ENCODE peak calls at places on chromosomes 6 and 20, in nine cellular contexts. K is ascending aorta, Z is PC-3, A is GM12878, V is uterus, D is neural progenitor cell, Y is fibroblast of villous mesenchyme, E is kidney epithelial cell, F is spleen. N is an unnamed sample.

GRCh38 chr20:4366076-4366475 is 350.7 kb upstream of the RNF24 start:
- DNase-seq in K (no peak), Z (no peak), A (no peak), V (no peak), D (no peak), Y (no peak), E (no peak), F (no peak), N (no peak)

GRCh38 chr6:18990313-18990978 is 603.3 kb downstream of the RNF144B start:
- DNase-seq in K (no peak), Z (peak; percentile 73), A (no peak), V (peak; percentile 47), D (peak; percentile 93), Y (peak; percentile 28), E (no peak), F (peak; percentile 75), N (no peak)

GRCh38 chr6:72704979-72705378 is 83.1 kb downstream of the KCNQ5 start:
- DNase-seq in K (no peak), Z (peak; percentile 8), A (no peak), V (no peak), D (peak; percentile 7), Y (peak; percentile 24), E (no peak), F (no peak), N (no peak)

GRCh38 chr6:45548657-45549515 is 171.2 kb upstream of the SUPT3H start:
- DNase-seq in K (no peak), Z (no peak), A (peak; percentile 75), V (no peak), D (no peak), Y (peak; percentile 46), E (no peak), F (no peak), N (no peak)

GRCh38 chr20:1824177-1824576 is 71.0 kb upstream of the SIRPA start:
- DNase-seq in K (no peak), Z (no peak), A (no peak), V (no peak), D (no peak), Y (no peak), E (no peak), F (no peak), N (no peak)

GRCh38 chr6:129843573-129843972 is 17.5 kb downstream of the TMEM244 start:
- DNase-seq in K (no peak), Z (peak; percentile 4), A (no peak), V (no peak), D (no peak), Y (no peak), E (no peak), F (no peak), N (no peak)

GRCh38 chr6:41428402-41428994 is 93.1 kb downstream of the NCR2 start:
- DNase-seq in K (no peak), Z (no peak), A (no peak), V (peak; percentile 81), D (peak; percentile 50), Y (peak; percentile 79), E (no peak), F (no peak), N (no peak)

GRCh38 chr20:46694484-46694883 is 5.2 kb upstream of the TP53RK start:
- DNase-seq in K (no peak), Z (peak; percentile 25), A (peak; percentile 27), V (no peak), D (no peak), Y (no peak), E (no peak), F (no peak), N (no peak)

GRCh38 chr20:1171461-1172093 is 13.2 kb downstream of the TMEM74B start:
- DNase-seq in K (no peak), Z (peak; percentile 26), A (no peak), V (no peak), D (peak; percentile 88), Y (peak; percentile 58), E (no peak), F (no peak), N (no peak)

GRCh38 chr6:35730745-35731413 is 6.0 kb upstream of the ARMC12 start:
- DNase-seq in K (no peak), Z (no peak), A (no peak), V (no peak), D (no peak), Y (no peak), E (no peak), F (no peak), N (no peak)
- H3K4me3 ChIP-seq in K (peak overlapping the region; percentile 59), Z (no peak overlapping the region), A (peak overlapping the region; percentile 45), V (peak overlapping the region; percentile 55), D (peak overlapping the region; percentile 79), Y (peak overlapping the region; percentile 64), E (peak overlapping the region; percentile 17), F (peak overlapping the region; percentile 57), N (no peak overlapping the region)

GRCh38 chr6:97703661-97704060 is 420.6 kb upstream of the MMS22L start:
- DNase-seq in K (no peak), Z (no peak), A (no peak), V (no peak), D (no peak), Y (no peak), E (no peak), F (no peak), N (peak; percentile 24)

GRCh38 chr6:97702226-97702625 is 419.2 kb upstream of the MMS22L start:
- DNase-seq in K (no peak), Z (no peak), A (no peak), V (no peak), D (no peak), Y (no peak), E (no peak), F (no peak), N (no peak)

DNA sequence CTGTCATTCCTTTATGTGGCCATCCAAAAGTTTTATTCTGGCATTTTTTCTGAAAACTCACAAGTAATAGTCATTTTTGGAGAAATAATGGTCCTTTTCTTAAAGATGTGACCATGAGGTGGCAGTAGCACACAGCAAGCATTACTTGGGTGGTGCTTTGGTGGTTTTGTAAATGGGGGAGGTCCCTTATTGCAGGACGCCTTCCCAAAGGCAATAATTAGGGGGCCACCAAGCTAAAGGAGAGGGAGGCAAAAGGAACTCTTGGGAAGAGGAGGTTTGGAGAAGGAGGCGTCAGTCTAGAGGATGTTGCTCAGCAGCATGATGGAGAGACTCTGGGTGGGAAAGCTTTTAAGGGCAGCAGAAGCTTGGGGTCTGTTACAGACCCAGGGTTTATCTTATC is 422.6 kb upstream of the MMS22L start:
- DNase-seq in K (no peak), Z (peak; percentile 9), A (no peak), V (no peak), D (peak; percentile 73), Y (no peak), E (no peak), F (no peak), N (no peak)
- TF ChIP-seq CTCF in K (no peak), Z (peak; percentile 64), A (peak; percentile 37), V (no peak), D (peak; percentile 84), Y (no peak), E (peak; percentile 47), F (no peak), N (peak; percentile 57)

DNA sequence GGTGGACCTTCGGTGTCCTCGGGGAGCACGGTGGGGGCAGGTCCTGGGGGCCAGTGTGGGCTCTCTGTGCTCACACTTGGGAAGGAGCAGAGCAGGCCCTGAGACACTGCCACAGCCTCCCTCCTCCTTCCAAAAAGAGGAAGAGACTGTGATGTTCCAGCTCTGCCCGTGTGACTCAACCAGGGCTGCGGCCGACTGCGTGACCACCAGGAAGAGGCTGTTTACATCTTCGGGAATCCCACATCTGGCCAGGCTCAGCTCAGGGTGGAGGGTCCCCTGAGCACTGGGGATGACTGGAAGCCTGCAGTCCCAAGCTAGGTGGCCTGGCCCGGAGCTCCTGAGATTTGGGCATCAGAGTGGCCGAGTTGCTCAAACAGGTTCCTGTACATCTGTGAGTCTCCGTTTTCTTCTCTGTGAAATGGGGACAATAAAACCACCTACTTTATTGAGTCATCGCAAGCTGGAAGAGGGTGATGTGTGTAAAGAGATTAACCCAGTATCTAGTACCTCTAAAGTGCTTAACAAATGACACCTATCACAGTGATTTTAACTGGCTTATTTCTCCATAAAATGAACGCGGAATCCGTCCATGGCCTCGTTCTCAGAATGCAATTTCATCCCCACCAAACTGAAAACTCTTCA is 242.1 kb downstream of the DLL1 start:
- DNase-seq in K (no peak), Z (peak; percentile 35), A (no peak), V (no peak), D (no peak), Y (peak; percentile 90), E (no peak), F (peak; percentile 85), N (no peak)
- H3K4me3 ChIP-seq in K (no peak overlapping the region), Z (no peak overlapping the region), A (no peak overlapping the region), V (no peak overlapping the region), D (no peak overlapping the region), Y (no peak overlapping the region), E (no peak overlapping the region), F (no peak overlapping the region), N (no peak overlapping the region)

GRCh38 chr6:90479603-90479926 is 107.3 kb downstream of the MAP3K7 start:
- DNase-seq in K (no peak), Z (no peak), A (no peak), V (no peak), D (no peak), Y (no peak), E (no peak), F (no peak), N (no peak)
- TF ChIP-seq CTCF in K (no peak), Z (no peak), A (no peak), V (no peak), D (no peak), Y (no peak), E (no peak), F (no peak), N (no peak)

GRCh38 chr6:143457563-143458359 is 7.2 kb downstream of the PEX3 start:
- DNase-seq in K (no peak), Z (peak; percentile 49), A (no peak), V (no peak), D (no peak), Y (peak; percentile 11), E (no peak), F (no peak), N (no peak)
- H3K4me3 ChIP-seq in K (no peak overlapping the region), Z (no peak overlapping the region), A (no peak overlapping the region), V (no peak overlapping the region), D (no peak overlapping the region), Y (no peak overlapping the region), E (no peak overlapping the region), F (no peak overlapping the region), N (no peak overlapping the region)

DNA sequence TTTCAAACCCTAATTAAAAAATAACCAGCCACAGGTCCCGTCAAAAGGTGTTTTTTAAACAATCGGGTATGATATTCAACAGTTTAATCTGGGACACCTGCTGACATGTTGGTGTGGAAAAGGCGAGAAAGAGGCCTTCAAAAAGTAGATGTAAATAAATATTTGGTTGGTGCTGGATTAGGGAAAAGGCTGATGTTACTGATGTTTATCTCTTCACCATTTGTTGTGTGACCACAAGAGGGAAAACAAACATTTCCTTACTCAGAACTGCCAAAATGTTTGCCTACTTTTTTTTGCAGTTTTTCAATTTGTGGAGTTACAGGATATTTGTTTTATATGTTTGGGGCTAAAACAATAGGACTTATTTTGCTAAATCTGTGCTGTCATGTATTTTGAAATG is 745 bp downstream of the SASH1 start:
- DNase-seq in K (no peak), Z (peak; percentile 49), A (no peak), V (no peak), D (no peak), Y (peak; percentile 51), E (no peak), F (no peak), N (no peak)
- TF ChIP-seq CTCF in K (no peak), Z (no peak), A (no peak), V (no peak), D (no peak), Y (no peak), E (no peak), F (no peak), N (no peak)

N was measured in astrocyte of the cerebellum.